ENCODE peak calls at places on chromosomes 16 and 17, in eight cellular contexts. One of them, this sample, is unnamed.

GRCh38 chr17:16929757-16930520 is 42.0 kb downstream of the TNFRSF13B start:
- DNase-seq in vagina: no peak
- DNase-seq in CD8-positive, alpha-beta T cell: no peak
- DNase-seq in fibroblast of pulmonary artery: no peak
- DNase-seq in GM12865: no peak
- DNase-seq in choroid plexus epithelial cell: no peak
- DNase-seq in transverse colon: no peak
- DNase-seq in mucosa of descending colon: no peak
- DNase-seq in this sample: no peak

GRCh38 chr17:48012151-48012520 is 25.5 kb downstream of the COPZ2 start:
- DNase-seq in vagina: no peak
- DNase-seq in CD8-positive, alpha-beta T cell: peak
- DNase-seq in fibroblast of pulmonary artery: no peak
- DNase-seq in GM12865: peak
- DNase-seq in choroid plexus epithelial cell: peak
- DNase-seq in transverse colon: peak
- DNase-seq in mucosa of descending colon: peak
- DNase-seq in this sample: peak

GRCh38 chr16:72921620-72922019 is 126.3 kb downstream of the ZFHX3 start:
- DNase-seq in vagina: no peak
- DNase-seq in CD8-positive, alpha-beta T cell: no peak
- DNase-seq in fibroblast of pulmonary artery: peak
- DNase-seq in GM12865: no peak
- DNase-seq in choroid plexus epithelial cell: peak
- DNase-seq in transverse colon: no peak
- DNase-seq in mucosa of descending colon: no peak
- DNase-seq in this sample: peak

GRCh38 chr16:11994187-11995119 is 17.9 kb downstream of the SNX29 start:
- DNase-seq in vagina: no peak
- DNase-seq in CD8-positive, alpha-beta T cell: no peak
- DNase-seq in fibroblast of pulmonary artery: no peak
- DNase-seq in GM12865: no peak
- DNase-seq in choroid plexus epithelial cell: no peak
- DNase-seq in transverse colon: peak
- DNase-seq in mucosa of descending colon: peak
- DNase-seq in this sample: no peak

GRCh38 chr16:14180431-14181059 is 109.4 kb downstream of the MRTFB start:
- DNase-seq in vagina: no peak
- DNase-seq in CD8-positive, alpha-beta T cell: no peak
- DNase-seq in fibroblast of pulmonary artery: no peak
- DNase-seq in GM12865: no peak
- DNase-seq in choroid plexus epithelial cell: peak
- DNase-seq in transverse colon: no peak
- DNase-seq in mucosa of descending colon: no peak
- DNase-seq in this sample: no peak

GRCh38 chr17:45036696-45037095 is 14.7 kb downstream of the DCAKD start:
- DNase-seq in vagina: no peak
- DNase-seq in CD8-positive, alpha-beta T cell: no peak
- DNase-seq in fibroblast of pulmonary artery: no peak
- DNase-seq in GM12865: no peak
- DNase-seq in choroid plexus epithelial cell: no peak
- DNase-seq in transverse colon: peak
- DNase-seq in mucosa of descending colon: peak
- DNase-seq in this sample: no peak

GRCh38 chr17:81230043-81230820 is 7.5 kb upstream of the CEP131 start:
- DNase-seq in vagina: no peak
- DNase-seq in CD8-positive, alpha-beta T cell: no peak
- DNase-seq in fibroblast of pulmonary artery: no peak
- DNase-seq in GM12865: peak
- DNase-seq in choroid plexus epithelial cell: no peak
- DNase-seq in transverse colon: no peak
- DNase-seq in mucosa of descending colon: no peak
- DNase-seq in this sample: no peak

GRCh38 chr16:27417047-27417671 is 15.2 kb downstream of the IL21R start:
- DNase-seq in vagina: no peak
- DNase-seq in CD8-positive, alpha-beta T cell: no peak
- DNase-seq in fibroblast of pulmonary artery: no peak
- DNase-seq in GM12865: no peak
- DNase-seq in choroid plexus epithelial cell: no peak
- DNase-seq in transverse colon: no peak
- DNase-seq in mucosa of descending colon: no peak
- DNase-seq in this sample: no peak

GRCh38 chr17:48621410-48622387 is 4.5 kb downstream of the HOXB9 start:
- DNase-seq in vagina: no peak
- DNase-seq in CD8-positive, alpha-beta T cell: no peak
- DNase-seq in fibroblast of pulmonary artery: no peak
- DNase-seq in GM12865: no peak
- DNase-seq in choroid plexus epithelial cell: no peak
- DNase-seq in transverse colon: no peak
- DNase-seq in mucosa of descending colon: no peak
- DNase-seq in this sample: no peak

GRCh38 chr17:78890111-78890897 is 12.7 kb downstream of the CEP295NL start:
- DNase-seq in vagina: no peak
- DNase-seq in CD8-positive, alpha-beta T cell: peak
- DNase-seq in fibroblast of pulmonary artery: no peak
- DNase-seq in GM12865: peak
- DNase-seq in choroid plexus epithelial cell: no peak
- DNase-seq in transverse colon: peak
- DNase-seq in mucosa of descending colon: peak
- DNase-seq in this sample: no peak

GRCh38 chr17:8408371-8408770 is 10.7 kb upstream of the RNF222 start:
- DNase-seq in vagina: no peak
- DNase-seq in CD8-positive, alpha-beta T cell: no peak
- DNase-seq in fibroblast of pulmonary artery: no peak
- DNase-seq in GM12865: no peak
- DNase-seq in choroid plexus epithelial cell: no peak
- DNase-seq in transverse colon: peak
- DNase-seq in mucosa of descending colon: peak
- DNase-seq in this sample: no peak

GRCh38 chr17:55735784-55736405 is 13.2 kb upstream of the TMEM100 start:
- DNase-seq in vagina: no peak
- DNase-seq in CD8-positive, alpha-beta T cell: no peak
- DNase-seq in fibroblast of pulmonary artery: peak
- DNase-seq in GM12865: peak
- DNase-seq in choroid plexus epithelial cell: peak
- DNase-seq in transverse colon: peak
- DNase-seq in mucosa of descending colon: peak
- DNase-seq in this sample: peak

GRCh38 chr16:30903596-30903995 is 7.2 kb downstream of the CTF1 start:
- DNase-seq in vagina: no peak
- DNase-seq in CD8-positive, alpha-beta T cell: no peak
- DNase-seq in fibroblast of pulmonary artery: peak
- DNase-seq in GM12865: no peak
- DNase-seq in choroid plexus epithelial cell: peak
- DNase-seq in transverse colon: no peak
- DNase-seq in mucosa of descending colon: peak
- DNase-seq in this sample: no peak

GRCh38 chr16:72991211-72991610 is 56.7 kb downstream of the ZFHX3 start:
- DNase-seq in vagina: no peak
- DNase-seq in CD8-positive, alpha-beta T cell: no peak
- DNase-seq in fibroblast of pulmonary artery: no peak
- DNase-seq in GM12865: no peak
- DNase-seq in choroid plexus epithelial cell: no peak
- DNase-seq in transverse colon: no peak
- DNase-seq in mucosa of descending colon: no peak
- DNase-seq in this sample: no peak

GRCh38 chr17:13002761-13003453 is 14.9 kb downstream of the ELAC2 start:
- DNase-seq in vagina: no peak
- DNase-seq in CD8-positive, alpha-beta T cell: peak
- DNase-seq in fibroblast of pulmonary artery: peak
- DNase-seq in GM12865: peak
- DNase-seq in choroid plexus epithelial cell: peak
- DNase-seq in transverse colon: peak
- DNase-seq in mucosa of descending colon: peak
- DNase-seq in this sample: peak

GRCh38 chr16:75003931-75004330 is 5.1 kb downstream of the ZNRF1 start:
- DNase-seq in vagina: no peak
- DNase-seq in CD8-positive, alpha-beta T cell: no peak
- DNase-seq in fibroblast of pulmonary artery: no peak
- DNase-seq in GM12865: no peak
- DNase-seq in choroid plexus epithelial cell: no peak
- DNase-seq in transverse colon: no peak
- DNase-seq in mucosa of descending colon: no peak
- DNase-seq in this sample: no peak

DNA sequence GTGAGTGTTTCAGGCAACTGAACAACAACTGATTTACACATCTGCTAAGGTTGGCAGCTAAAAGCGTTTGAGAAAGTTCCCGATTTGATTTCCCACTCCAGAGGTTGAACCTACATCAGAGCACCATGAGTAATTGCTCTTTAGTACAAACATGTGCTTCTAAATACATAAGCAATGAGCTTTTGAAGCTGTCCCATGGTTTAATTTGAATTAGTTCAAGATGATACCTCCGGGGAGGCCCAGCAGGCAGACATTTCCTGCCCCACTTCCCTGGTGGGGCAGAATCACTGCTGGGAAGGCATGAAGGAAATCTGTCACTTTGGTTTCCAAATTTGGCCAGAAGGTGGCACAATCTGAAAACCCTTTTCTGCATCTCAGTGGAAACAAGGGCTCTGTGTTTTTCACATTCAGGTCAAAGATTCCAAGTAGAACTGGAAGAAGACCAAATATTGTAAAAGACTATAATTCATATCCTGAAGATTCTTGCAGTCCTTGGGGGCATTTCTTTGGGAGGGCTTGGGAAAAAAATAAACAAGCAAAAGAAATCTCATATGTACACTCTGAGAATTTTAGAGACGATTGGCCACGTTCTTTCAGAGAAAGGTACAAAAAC is 176.2 kb upstream of the FAM20A start:
- DNase-seq in vagina: no peak
- DNase-seq in CD8-positive, alpha-beta T cell: no peak
- DNase-seq in fibroblast of pulmonary artery: peak
- DNase-seq in GM12865: peak
- DNase-seq in choroid plexus epithelial cell: peak
- DNase-seq in transverse colon: peak
- DNase-seq in mucosa of descending colon: peak
- DNase-seq in this sample: peak
- TF ChIP-seq CTCF in vagina: peak
- TF ChIP-seq CTCF in CD8-positive, alpha-beta T cell: peak
- TF ChIP-seq CTCF in fibroblast of pulmonary artery: peak
- TF ChIP-seq CTCF in GM12865: peak
- TF ChIP-seq CTCF in choroid plexus epithelial cell: peak
- TF ChIP-seq CTCF in transverse colon: peak
- TF ChIP-seq CTCF in mucosa of descending colon: peak
- TF ChIP-seq CTCF in this sample: peak

GRCh38 chr17:73420897-73421296 is 109.1 kb upstream of the CDC42EP4 start:
- DNase-seq in vagina: no peak
- DNase-seq in CD8-positive, alpha-beta T cell: no peak
- DNase-seq in fibroblast of pulmonary artery: peak
- DNase-seq in GM12865: peak
- DNase-seq in choroid plexus epithelial cell: peak
- DNase-seq in transverse colon: no peak
- DNase-seq in mucosa of descending colon: no peak
- DNase-seq in this sample: no peak
- TF ChIP-seq CTCF in vagina: no peak
- TF ChIP-seq CTCF in CD8-positive, alpha-beta T cell: no peak
- TF ChIP-seq CTCF in fibroblast of pulmonary artery: peak
- TF ChIP-seq CTCF in GM12865: peak
- TF ChIP-seq CTCF in choroid plexus epithelial cell: peak
- TF ChIP-seq CTCF in transverse colon: no peak
- TF ChIP-seq CTCF in mucosa of descending colon: no peak
- TF ChIP-seq CTCF in this sample: peak

DNA sequence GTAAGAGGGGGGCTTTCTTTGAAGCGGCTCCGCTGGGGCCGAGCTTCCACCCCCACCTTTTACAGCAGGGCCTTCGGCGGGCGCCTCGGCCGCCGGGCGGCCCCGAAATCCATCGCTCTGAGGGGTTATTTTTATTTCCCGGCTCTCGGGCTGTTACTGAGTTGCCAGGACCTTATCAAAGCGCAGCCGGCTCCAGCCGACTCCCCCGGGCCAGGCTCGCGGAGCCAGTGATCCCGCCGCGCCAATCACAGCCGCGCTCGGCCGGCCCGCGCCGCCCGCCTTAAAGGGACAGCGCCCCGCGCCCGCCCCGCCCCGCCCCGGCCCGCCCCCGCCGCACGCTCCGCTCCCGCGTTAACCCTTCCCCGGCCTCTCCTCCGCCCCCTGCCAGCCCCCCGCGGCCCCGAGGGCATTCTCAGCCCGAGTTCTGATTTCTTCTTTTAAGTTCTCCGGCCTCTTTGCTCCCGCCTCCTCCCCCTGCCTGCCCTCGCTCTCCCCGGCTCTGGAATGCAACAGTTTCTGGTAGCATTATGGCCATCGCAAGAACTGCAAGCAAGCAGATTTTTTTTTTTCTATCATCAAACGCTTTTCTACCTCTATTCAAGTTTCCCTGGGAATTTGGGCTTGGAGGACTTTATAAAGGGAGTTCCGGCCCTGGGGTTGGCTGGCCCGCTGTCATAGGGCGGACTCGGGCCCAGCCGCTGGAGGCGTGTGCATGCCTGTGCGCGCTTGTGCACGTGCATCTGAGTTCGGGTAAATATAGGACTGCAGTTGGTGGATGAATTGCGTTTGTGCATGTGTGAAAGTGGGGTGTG is at the start of gene AXIN2:
- DNase-seq in vagina: no peak
- DNase-seq in CD8-positive, alpha-beta T cell: peak
- DNase-seq in fibroblast of pulmonary artery: peak
- DNase-seq in GM12865: peak
- DNase-seq in choroid plexus epithelial cell: peak
- DNase-seq in transverse colon: peak
- DNase-seq in mucosa of descending colon: peak
- DNase-seq in this sample: peak
- TF ChIP-seq CTCF in vagina: peak
- TF ChIP-seq CTCF in CD8-positive, alpha-beta T cell: no peak
- TF ChIP-seq CTCF in fibroblast of pulmonary artery: no peak
- TF ChIP-seq CTCF in GM12865: peak
- TF ChIP-seq CTCF in choroid plexus epithelial cell: peak
- TF ChIP-seq CTCF in transverse colon: peak
- TF ChIP-seq CTCF in mucosa of descending colon: no peak
- TF ChIP-seq CTCF in this sample: peak

DNA sequence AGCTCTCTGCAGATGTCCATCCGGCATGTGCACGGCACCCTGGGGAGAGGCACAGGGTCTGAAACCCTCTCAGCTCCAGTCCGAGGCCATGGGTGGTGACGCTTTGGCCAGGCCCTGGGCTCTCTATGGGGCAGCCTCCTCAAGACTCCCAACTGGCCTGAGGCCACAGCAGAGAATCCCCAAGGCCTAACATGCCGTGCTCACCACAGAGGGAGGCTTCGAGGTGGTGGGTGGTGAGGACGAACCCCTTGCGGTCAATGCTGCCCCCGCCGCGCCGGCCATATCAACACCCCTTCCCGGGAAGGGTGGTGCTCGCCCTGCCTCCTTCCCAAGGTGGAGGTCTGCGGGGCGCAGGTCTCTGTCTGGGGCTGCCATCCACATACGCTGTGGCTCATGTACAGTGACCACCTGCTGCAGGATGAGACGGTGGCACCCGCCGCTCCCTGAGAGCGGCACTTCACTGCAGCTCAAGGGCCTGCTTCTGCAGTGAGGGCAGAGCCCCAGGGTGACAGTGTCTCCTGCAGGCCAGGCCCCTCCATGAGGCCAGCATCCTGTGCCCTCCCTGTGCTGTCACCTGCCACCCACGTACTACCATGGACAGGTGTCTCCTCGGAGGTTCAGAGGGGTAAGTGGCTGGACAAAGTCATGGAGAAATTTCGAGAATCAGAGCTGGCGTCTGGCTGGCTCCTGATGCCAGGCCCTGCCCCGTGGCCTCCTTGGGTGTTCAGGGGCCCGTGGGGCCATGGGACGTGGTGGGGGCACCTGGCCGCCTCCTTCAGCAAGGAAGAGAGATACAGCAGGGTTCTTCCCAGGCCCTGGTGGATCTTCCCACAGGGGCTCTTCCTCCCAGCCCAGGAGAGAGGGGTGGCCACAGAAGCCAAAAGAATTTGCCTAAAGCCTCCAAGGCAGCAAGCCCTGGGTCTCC is 54.6 kb upstream of the ACSF3 start:
- DNase-seq in vagina: no peak
- DNase-seq in CD8-positive, alpha-beta T cell: no peak
- DNase-seq in fibroblast of pulmonary artery: no peak
- DNase-seq in GM12865: no peak
- DNase-seq in choroid plexus epithelial cell: no peak
- DNase-seq in transverse colon: no peak
- DNase-seq in mucosa of descending colon: no peak
- DNase-seq in this sample: no peak
- TF ChIP-seq CTCF in vagina: no peak
- TF ChIP-seq CTCF in CD8-positive, alpha-beta T cell: no peak
- TF ChIP-seq CTCF in fibroblast of pulmonary artery: no peak
- TF ChIP-seq CTCF in GM12865: no peak
- TF ChIP-seq CTCF in choroid plexus epithelial cell: no peak
- TF ChIP-seq CTCF in transverse colon: no peak
- TF ChIP-seq CTCF in mucosa of descending colon: no peak
- TF ChIP-seq CTCF in this sample: no peak